ENCODE peak calls at places on chromosome 17, in six cellular contexts. A is retina; F is NCI-H774; C is posterior vena cava; H is stimulated activated CD4-positive, alpha-beta T cell treated with anti-CD3 and anti-CD28 coated beads, Interleukin-4, amount 100 ng/mL, for 48 hours; L is H54. X is an unnamed sample.
A peak's percentile ranks its signal among the peaks of the same experiment; 100 is the strongest.

GRCh38 chr17:75515523-75516254 is at the start of gene CASKIN2:
- DNase-seq in L (peak; percentile 100), H (peak; percentile 83), C (peak; percentile 98), F (peak; percentile 97), A (peak; percentile 97), X (peak; percentile 98)

GRCh38 chr17:12590417-12590816 is 75.3 kb upstream of the MYOCD start:
- DNase-seq in A (no peak), L (no peak), H (no peak), C (no peak), F (no peak), X (no peak)

GRCh38 chr17:4189280-4189679 is 46.3 kb downstream of the CYB5D2 start:
- DNase-seq in C (no peak), H (no peak), A (no peak), F (no peak), L (no peak), X (no peak)

GRCh38 chr17:2054740-2055493 is at the start of gene HIC1:
- DNase-seq in C (peak; percentile 95), H (peak; percentile 70), A (peak; percentile 92), L (peak; percentile 98), F (peak; percentile 15), X (peak; percentile 80)

GRCh38 chr17:73643012-73643845 is 1.0 kb downstream of the SDK2 start:
- DNase-seq in F (peak; percentile 78), L (no peak), H (no peak), A (peak; percentile 88), C (peak; percentile 78), X (peak; percentile 47)

GRCh38 chr17:51850206-51850605 is 308.3 kb downstream of the CA10 start:
- DNase-seq in A (no peak), L (no peak), C (no peak), F (no peak), H (no peak), X (no peak)

GRCh38 chr17:82241183-82241925 is 12.5 kb downstream of the SLC16A3 start:
- DNase-seq in C (peak; percentile 95), L (peak; percentile 84), F (no peak), A (no peak), H (peak; percentile 43), X (no peak)

GRCh38 chr17:29616300-29617048 is 6.2 kb downstream of the CORO6 start:
- DNase-seq in H (no peak), A (peak; percentile 44), L (no peak), F (no peak), C (no peak), X (no peak)

GRCh38 chr17:34598161-34598776 is 18.9 kb downstream of the TMEM132E start:
- DNase-seq in A (peak; percentile 76), L (no peak), C (no peak), H (no peak), F (no peak), X (peak; percentile 57)

X was measured in WTC11.